ENCODE peak calls at places on chromosomes 5 and 9, in six cellular contexts. M is CD8-positive, alpha-beta T cell; E is endodermal cell; D is heart left ventricle; I is aorta; F is esophagus squamous epithelium. L is an unnamed sample.

GRCh38 chr9:108439967-108440366 is 415.8 kb downstream of the ACTL7B start:
- DNase-seq in M (no peak), I (no peak), D (no peak), E (no peak), F (no peak), L (no peak)

GRCh38 chr9:130630091-130630450 is 34.3 kb upstream of the PRDM12 start:
- DNase-seq in M (no peak), I (peak; percentile 35), E (no peak), D (no peak), F (no peak), L (no peak)

GRCh38 chr9:76297721-76298239 is 96.4 kb downstream of the RFK start:
- DNase-seq in I (peak; percentile 61), F (no peak), E (no peak), M (no peak), D (peak; percentile 31), L (peak; percentile 24)

GRCh38 chr5:684771-685216 is 8.4 kb downstream of the TPPP start:
- DNase-seq in E (peak; percentile 35), I (peak; percentile 41), D (no peak), M (no peak), F (no peak), L (no peak)

GRCh38 chr9:107615325-107615724 is 125.8 kb upstream of the KLF4 start:
- DNase-seq in F (no peak), D (no peak), M (no peak), E (no peak), I (no peak), L (no peak)

GRCh38 chr5:119743927-119744326 is 114.6 kb downstream of the FAM170A start:
- DNase-seq in M (no peak), F (no peak), E (peak; percentile 72), D (no peak), I (no peak), L (no peak)

GRCh38 chr9:33161589-33162132 is 5.5 kb downstream of the B4GALT1 start:
- DNase-seq in I (no peak), F (no peak), D (no peak), E (no peak), M (no peak), L (no peak)

GRCh38 chr9:95513722-95514121 is 3.0 kb downstream of the PTCH1 start:
- DNase-seq in I (no peak), D (no peak), F (no peak), M (no peak), E (no peak), L (no peak)

GRCh38 chr9:121636411-121636865 is 15.0 kb upstream of the DAB2IP start:
- DNase-seq in E (no peak), I (peak; percentile 62), D (peak; percentile 35), F (no peak), M (no peak), L (no peak)

GRCh38 chr5:92337772-92338234 is 954.7 kb upstream of the ARRDC3 start:
- DNase-seq in M (no peak), D (no peak), E (no peak), I (no peak), F (no peak), L (no peak)

GRCh38 chr5:167892352-167893115 is 398.9 kb upstream of the WWC1 start:
- DNase-seq in D (no peak), F (no peak), I (no peak), E (no peak), M (no peak), L (no peak)

GRCh38 chr9:124698265-124698664 is 72.8 kb downstream of the NR6A1 start:
- DNase-seq in D (no peak), F (no peak), E (no peak), M (no peak), I (no peak), L (no peak)

GRCh38 chr9:86795861-86796497 is 151.3 kb downstream of the GAS1 start:
- DNase-seq in M (no peak), I (peak; percentile 56), F (no peak), D (peak; percentile 35), E (peak; percentile 61), L (peak; percentile 54)

GRCh38 chr5:181052526-181052927 is 12.5 kb downstream of the BTNL9 start:
- DNase-seq in I (no peak), D (peak; percentile 65), F (no peak), E (peak; percentile 75), M (no peak), L (no peak)

GRCh38 chr9:17222932-17223331 is 88.1 kb downstream of the CNTLN start:
- DNase-seq in D (no peak), E (no peak), M (no peak), F (no peak), I (no peak), L (no peak)

GRCh38 chr5:91281409-91281808 is 101.7 kb downstream of the ARRDC3 start:
- DNase-seq in M (no peak), F (no peak), E (no peak), D (no peak), I (no peak), L (peak; percentile 13)

GRCh38 chr9:2242778-2243395 is 227.7 kb downstream of the SMARCA2 start:
- DNase-seq in E (peak; percentile 63), M (no peak), D (no peak), F (no peak), I (no peak), L (no peak)

GRCh38 chr9:77952641-77953341 is 78.8 kb downstream of the GNAQ start:
- DNase-seq in D (no peak), M (no peak), E (no peak), F (no peak), I (no peak), L (no peak)

GRCh38 chr5:96942078-96942477 is 6.2 kb downstream of the LNPEP start:
- DNase-seq in E (no peak), M (no peak), D (no peak), F (no peak), I (no peak), L (no peak)

GRCh38 chr5:80754900-80755299 is 100.1 kb upstream of the DHFR start:
- DNase-seq in D (no peak), M (no peak), E (no peak), I (no peak), F (no peak), L (no peak)

GRCh38 chr9:124684140-124684539 is 87.0 kb downstream of the NR6A1 start:
- DNase-seq in M (no peak), E (no peak), F (no peak), I (no peak), D (no peak), L (no peak)

GRCh38 chr5:4785971-4786370 is 354.2 kb upstream of the ADAMTS16 start:
- DNase-seq in M (no peak), D (no peak), E (no peak), F (no peak), I (no peak), L (no peak)
- H3K9me3 ChIP-seq in M (no peaks in the 10 kb centered on the region), D (no peaks in the 10 kb centered on the region), E (no peaks in the 10 kb centered on the region), F (no peaks in the 10 kb centered on the region), I (no peaks in the 10 kb centered on the region), L (no peaks in the 10 kb centered on the region)

GRCh38 chr9:110142868-110143866 is 64.8 kb downstream of the C9orf152 start:
- DNase-seq in M (no peak), D (no peak), E (peak; percentile 76), F (no peak), I (no peak), L (no peak)

GRCh38 chr9:110142253-110142652 is 65.7 kb downstream of the C9orf152 start:
- DNase-seq in F (no peak), E (no peak), D (no peak), I (no peak), M (no peak), L (no peak)

GRCh38 chr9:110143969-110144545 is 63.9 kb downstream of the C9orf152 start:
- DNase-seq in M (no peak), D (no peak), F (no peak), I (no peak), E (no peak), L (no peak)

GRCh38 chr9:110140276-110140675 is 67.7 kb downstream of the C9orf152 start:
- DNase-seq in D (no peak), F (no peak), M (no peak), I (no peak), E (no peak), L (no peak)

GRCh38 chr9:110141118-110141797 is 66.7 kb downstream of the C9orf152 start:
- DNase-seq in F (no peak), M (no peak), D (peak; percentile 52), E (no peak), I (peak; percentile 81), L (peak; percentile 47)
- H3K36me3 ChIP-seq in F (no peaks in the 10 kb centered on the region), M (no peaks in the 10 kb centered on the region), D (no peaks in the 10 kb centered on the region), E (peaks cover 19% of the 10 kb centered on the region), I (no peaks in the 10 kb centered on the region), L (no peaks in the 10 kb centered on the region)

DNA sequence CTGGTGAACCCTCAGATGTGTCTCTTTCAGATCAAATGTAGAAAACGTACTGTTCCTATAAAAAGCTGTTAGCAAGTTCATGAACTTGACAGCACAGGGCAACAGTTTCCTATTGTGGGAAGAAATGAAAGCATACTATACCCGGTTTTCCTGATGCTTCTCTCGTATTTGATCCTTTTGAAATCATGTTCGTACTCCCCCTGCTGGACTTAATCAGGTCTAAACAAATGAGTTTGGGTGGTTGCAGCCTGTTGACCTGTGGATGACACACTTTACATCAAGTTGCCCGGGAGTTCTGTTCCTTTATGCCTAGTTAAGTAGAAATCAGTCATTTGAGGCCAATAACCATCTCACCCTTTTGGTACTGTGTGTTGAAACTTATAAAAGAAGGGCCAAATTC is 1992.3 kb downstream of the MAT2B start:
- DNase-seq in M (no peak), F (no peak), I (no peak), D (no peak), E (peak; percentile 54), L (no peak)
- H3K9me3 ChIP-seq in M (no peaks in the 10 kb centered on the region), F (no peaks in the 10 kb centered on the region), I (no peaks in the 10 kb centered on the region), D (no peaks in the 10 kb centered on the region), E (no peaks in the 10 kb centered on the region), L (no peaks in the 10 kb centered on the region)

GRCh38 chr9:132074736-132075135 is 4.9 kb downstream of the MED27 start:
- DNase-seq in E (no peak), M (no peak), D (no peak), I (no peak), F (no peak), L (no peak)

GRCh38 chr9:132075853-132076252 is 3.8 kb downstream of the MED27 start:
- DNase-seq in I (no peak), F (no peak), E (no peak), D (no peak), M (no peak), L (no peak)

GRCh38 chr9:132068604-132069003 is 11.1 kb downstream of the MED27 start:
- DNase-seq in F (no peak), M (no peak), D (no peak), I (no peak), E (no peak), L (no peak)

GRCh38 chr9:132069046-132069898 is 10.4 kb downstream of the MED27 start:
- DNase-seq in F (no peak), I (no peak), M (no peak), D (no peak), E (no peak), L (no peak)

DNA sequence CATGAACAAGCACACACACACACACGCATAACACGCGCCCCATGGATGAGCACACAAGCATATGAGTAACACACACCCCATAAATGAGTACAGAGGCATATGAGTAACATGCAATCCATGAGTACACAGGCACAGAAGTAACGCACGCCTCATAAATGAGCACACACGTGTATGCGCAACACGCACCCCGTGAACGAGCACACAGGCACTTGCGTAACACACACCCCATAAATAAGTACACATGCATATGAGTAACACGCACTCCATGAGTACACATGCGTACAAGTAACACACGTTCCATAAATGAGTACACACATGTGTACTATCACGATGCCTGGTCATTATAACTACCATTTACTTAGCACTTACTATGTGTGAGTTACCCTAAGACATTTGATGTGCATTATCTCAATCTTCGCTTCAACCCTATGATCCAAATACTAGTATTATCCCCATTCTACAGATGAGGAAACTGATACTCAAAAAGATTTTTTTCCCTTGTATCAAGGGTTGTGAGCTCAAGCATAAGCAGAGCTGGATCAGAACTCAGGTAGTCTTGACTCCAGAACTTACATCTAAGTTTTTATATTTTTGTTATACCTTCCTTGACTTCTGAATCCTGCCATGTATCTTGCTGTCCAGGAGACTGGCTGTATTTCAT is 7.7 kb downstream of the MED27 start:
- DNase-seq in F (no peak), I (no peak), E (no peak), M (no peak), D (no peak), L (no peak)
- H3K36me3 ChIP-seq in F (no peaks in the 10 kb centered on the region), I (no peaks in the 10 kb centered on the region), E (peaks cover 35% of the 10 kb centered on the region), M (peaks cover 19% of the 10 kb centered on the region), D (no peaks in the 10 kb centered on the region), L (peaks cover 30% of the 10 kb centered on the region)